ENCODE peak calls at places on chromosomes 4 and X, in seven cellular contexts. S is Peyer's patch, C is K562, O is mammary epithelial cell, T is H9, F is HCT116, X is tibial artery. E is an unnamed sample.

GRCh38 chrX:1679238-1679637 is 64.4 kb downstream of the ASMT start:
- DNase-seq in O (peak; percentile 48), S (no peak), C (no peak), X (peak; percentile 15), F (no peak), T (no peak), E (no peak)

GRCh38 chr4:128649575-128650205 is 159.8 kb upstream of the JADE1 start:
- DNase-seq in X (no peak), S (peak; percentile 53), T (no peak), O (peak; percentile 32), C (no peak), F (no peak), E (no peak)

GRCh38 chrX:56785442-56785841 is 56.4 kb downstream of the NBDY start:
- DNase-seq in C (no peak), F (no peak), S (peak; percentile 29), T (no peak), O (no peak), X (no peak), E (no peak)

GRCh38 chr4:155666701-155667537 is at the start of gene GUCY1A1:
- DNase-seq in F (no peak), T (peak; percentile 63), X (peak; percentile 74), O (peak; percentile 32), S (peak; percentile 52), C (no peak), E (peak; percentile 9)

GRCh38 chr4:56874918-56875317 is 32.8 kb upstream of the REST start:
- DNase-seq in F (no peak), C (no peak), T (no peak), X (no peak), O (no peak), S (no peak), E (no peak)

GRCh38 chrX:42748067-42748850 is 29.7 kb downstream of the PPP1R2C start:
- DNase-seq in F (no peak), T (no peak), C (no peak), X (no peak), O (peak; percentile 22), S (no peak), E (peak; percentile 21)

GRCh38 chr4:90441770-90442169 is 314.6 kb downstream of the CCSER1 start:
- DNase-seq in S (no peak), O (no peak), T (no peak), C (no peak), X (no peak), F (no peak), E (no peak)

GRCh38 chr4:85515701-85516100 is 40.8 kb downstream of the ARHGAP24 start:
- DNase-seq in S (no peak), X (no peak), O (no peak), F (no peak), C (no peak), T (no peak), E (no peak)

GRCh38 chr4:148053298-148054003 is 321.6 kb downstream of the ARHGAP10 start:
- DNase-seq in C (no peak), T (no peak), X (no peak), O (no peak), F (no peak), S (no peak), E (no peak)

GRCh38 chr4:109801099-109801789 is 555 bp downstream of the CFI start:
- DNase-seq in C (no peak), S (no peak), O (no peak), X (no peak), F (no peak), T (no peak), E (no peak)

GRCh38 chrX:68462197-68462596 is 28.9 kb upstream of the OPHN1 start:
- DNase-seq in S (no peak), F (no peak), T (no peak), C (no peak), O (no peak), X (no peak), E (no peak)

GRCh38 chrX:36983831-36984230 is 24.3 kb upstream of the FAM47C start:
- DNase-seq in F (no peak), T (no peak), X (no peak), S (no peak), O (no peak), C (no peak), E (no peak)

GRCh38 chr4:3361406-3361805 is 68.6 kb downstream of the RGS12 start:
- DNase-seq in X (no peak), S (no peak), T (no peak), C (no peak), O (no peak), F (no peak), E (no peak)

GRCh38 chr4:54902261-54902660 is 223.1 kb downstream of the KDR start:
- DNase-seq in T (no peak), F (no peak), O (peak; percentile 85), S (no peak), C (no peak), X (no peak), E (peak; percentile 66)

GRCh38 chr4:150264595-150265141 is 186.4 kb downstream of the DCLK2 start:
- DNase-seq in C (no peak), S (no peak), O (no peak), F (no peak), X (no peak), T (no peak), E (no peak)

GRCh38 chr4:150262611-150263010 is 184.4 kb downstream of the DCLK2 start:
- DNase-seq in F (no peak), S (no peak), C (no peak), O (no peak), X (no peak), T (no peak), E (no peak)

GRCh38 chr4:150261571-150261970 is 183.3 kb downstream of the DCLK2 start:
- DNase-seq in F (no peak), S (no peak), X (no peak), C (no peak), O (peak; percentile 52), T (no peak), E (no peak)

GRCh38 chr4:150268444-150268843 is 190.2 kb downstream of the DCLK2 start:
- DNase-seq in X (no peak), F (no peak), O (peak; percentile 24), S (no peak), T (no peak), C (no peak), E (no peak)

GRCh38 chr4:150265806-150266205 is 187.6 kb downstream of the DCLK2 start:
- DNase-seq in S (no peak), F (no peak), O (no peak), C (no peak), T (no peak), X (no peak), E (no peak)
- TF ChIP-seq CTCF in S (no peak), F (no peak), O (no peak), C (no peak), T (no peak), X (no peak), E (no peak)

GRCh38 chr4:125741825-125742452 is 427.2 kb downstream of the FAT4 start:
- DNase-seq in F (no peak), O (peak; percentile 20), C (no peak), S (no peak), T (no peak), X (no peak), E (peak; percentile 24)
- H3K27ac ChIP-seq in F (no peak overlapping the region), O (no peak overlapping the region), C (no peak overlapping the region), S (no peak overlapping the region), T (no peak overlapping the region), X (no peak overlapping the region), E (no peak overlapping the region)

GRCh38 chrX:41133551-41133950 is 48.3 kb downstream of the USP9X start:
- DNase-seq in C (no peak), O (no peak), F (no peak), T (no peak), S (no peak), X (no peak), E (no peak)

GRCh38 chrX:41142130-41142529 is 56.9 kb downstream of the USP9X start:
- DNase-seq in S (no peak), T (no peak), O (no peak), X (no peak), C (no peak), F (no peak), E (no peak)

GRCh38 chrX:41131766-41132165 is 46.5 kb downstream of the USP9X start:
- DNase-seq in F (no peak), X (no peak), O (no peak), C (no peak), T (no peak), S (no peak), E (no peak)

GRCh38 chrX:41137589-41137988 is 52.3 kb downstream of the USP9X start:
- DNase-seq in X (no peak), S (no peak), C (no peak), F (no peak), O (no peak), T (no peak), E (no peak)
- TF ChIP-seq CTCF in X (no peak), S (peak; percentile 19), C (no peak), F (no peak), O (peak; percentile 65), T (peak; percentile 57), E (peak; percentile 30)

GRCh38 chrX:9662148-9662547 is 103.5 kb downstream of the GPR143 start:
- DNase-seq in T (no peak), S (no peak), C (no peak), F (no peak), X (no peak), O (no peak), E (peak; percentile 10)

GRCh38 chrX:9657590-9658256 is 107.9 kb downstream of the GPR143 start:
- DNase-seq in X (no peak), T (no peak), C (no peak), S (no peak), O (no peak), F (no peak), E (no peak)

GRCh38 chrX:9656277-9656676 is 109.4 kb downstream of the GPR143 start:
- DNase-seq in S (no peak), T (no peak), O (no peak), X (no peak), C (no peak), F (no peak), E (no peak)

GRCh38 chrX:9656871-9657270 is 108.8 kb downstream of the GPR143 start:
- DNase-seq in T (no peak), S (no peak), C (no peak), F (no peak), X (no peak), O (no peak), E (no peak)

GRCh38 chrX:9659571-9660195 is 106.0 kb downstream of the GPR143 start:
- DNase-seq in F (no peak), O (no peak), S (no peak), C (no peak), X (no peak), T (no peak), E (no peak)
- H3K27ac ChIP-seq in F (no peak overlapping the region), O (no peak overlapping the region), S (no peak overlapping the region), C (no peak overlapping the region), X (no peak overlapping the region), T (no peak overlapping the region), E (no peak overlapping the region)

DNA sequence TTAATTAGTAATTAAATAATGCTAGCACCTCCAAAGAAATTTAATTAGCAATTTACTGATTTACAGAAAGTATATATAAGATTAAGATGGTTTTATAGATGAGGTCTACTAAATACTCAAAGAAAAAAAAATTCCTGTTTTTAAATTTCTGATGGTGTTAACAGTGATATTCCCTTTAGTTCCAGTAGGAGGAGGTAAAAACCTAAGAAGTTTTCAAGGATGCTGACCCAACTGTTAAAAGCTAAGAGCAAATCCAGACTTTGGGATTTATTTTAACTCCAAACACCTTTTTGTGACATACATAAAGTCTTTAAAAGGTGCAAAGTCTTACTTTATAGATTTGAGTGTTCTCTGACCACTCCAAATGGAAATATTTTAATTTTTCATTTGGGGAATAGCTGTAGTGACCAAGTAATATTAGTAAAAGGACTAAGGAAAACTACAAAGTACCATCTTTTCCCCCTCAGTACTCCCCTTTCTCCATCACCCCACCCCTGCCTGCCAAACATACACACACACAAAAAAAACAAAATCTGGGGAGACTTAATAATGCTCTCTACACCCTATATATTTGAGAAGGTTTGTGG is 34.2 kb upstream of the CSN1S1 start:
- DNase-seq in T (no peak), C (no peak), F (peak; percentile 7), X (no peak), S (no peak), O (no peak), E (no peak)
- TF ChIP-seq CTCF in T (peak; percentile 70), C (no peak), F (peak; percentile 47), X (no peak), S (peak; percentile 53), O (peak; percentile 44), E (peak; percentile 17)

E was measured in RWPE1.